ENCODE peak calls at places on chromosome 9, in four cellular contexts. P is upper lobe of right lung, M is endothelial cell of umbilical vein, J is pancreas. Y is an unnamed sample.

GRCh38 chr9:113993838-113994540 is 84.1 kb downstream of the AMBP start:
- DNase-seq in J (peak; percentile 94), M (peak; percentile 95), P (peak; percentile 89), Y (no peak)

GRCh38 chr9:108889649-108890067 is 27.6 kb downstream of the ACTL7A start:
- DNase-seq in M (peak; percentile 32), J (no peak), P (no peak), Y (peak; percentile 19)

GRCh38 chr9:125529589-125530515 is 177.2 kb downstream of the MAPKAP1 start:
- DNase-seq in M (no peak), P (no peak), J (no peak), Y (no peak)

GRCh38 chr9:5549671-5550650 is 39.6 kb downstream of the PDCD1LG2 start:
- DNase-seq in M (peak; percentile 76), J (no peak), P (no peak), Y (no peak)

GRCh38 chr9:446074-446699 is 231.5 kb downstream of the DOCK8 start:
- DNase-seq in J (no peak), M (no peak), P (no peak), Y (no peak)

GRCh38 chr9:132068604-132069003 is 11.1 kb downstream of the MED27 start:
- DNase-seq in M (no peak), J (no peak), P (no peak), Y (no peak)

GRCh38 chr9:113537227-113537810 is 73.8 kb downstream of the RGS3 start:
- DNase-seq in M (no peak), J (no peak), P (no peak), Y (peak; percentile 2)

GRCh38 chr9:106648799-106649198 is 214.2 kb upstream of the ZNF462 start:
- DNase-seq in J (no peak), M (peak; percentile 1), P (no peak), Y (no peak)

GRCh38 chr9:18906656-18907395 is 126.2 kb downstream of the SAXO1 start:
- DNase-seq in J (no peak), M (no peak), P (no peak), Y (no peak)

GRCh38 chr9:97907051-97907450 is 15.2 kb downstream of the TRMO start:
- DNase-seq in M (no peak), P (peak; percentile 71), J (no peak), Y (no peak)

GRCh38 chr9:36306481-36307306 is 48.4 kb upstream of the GNE start:
- DNase-seq in P (no peak), M (peak; percentile 27), J (no peak), Y (no peak)

GRCh38 chr9:137892424-137893191 is 15.0 kb downstream of the CACNA1B start:
- DNase-seq in M (no peak), P (peak; percentile 54), J (no peak), Y (no peak)

GRCh38 chr9:130045657-130046450 is 2.9 kb upstream of the FNBP1 start:
- DNase-seq in J (no peak), M (no peak), P (no peak), Y (no peak)

GRCh38 chr9:137311171-137311970 is 9.3 kb upstream of the NRARP start:
- DNase-seq in J (peak; percentile 99), P (peak; percentile 78), M (no peak), Y (peak; percentile 60)

GRCh38 chr9:130268521-130269131 is 3.1 kb downstream of the HMCN2 start:
- DNase-seq in M (no peak), P (no peak), J (no peak), Y (no peak)

GRCh38 chr9:137083418-137084004 is 3.3 kb upstream of the MAN1B1 start:
- DNase-seq in M (peak; percentile 79), J (no peak), P (peak; percentile 61), Y (no peak)

GRCh38 chr9:77488439-77489126 is 159.5 kb downstream of the GNA14 start:
- DNase-seq in P (no peak), M (peak; percentile 18), J (no peak), Y (no peak)

GRCh38 chr9:126827227-126827626 is 22.4 kb downstream of the ZBTB43 start:
- DNase-seq in J (no peak), P (no peak), M (no peak), Y (no peak)

GRCh38 chr9:121350993-121351561 is 19.0 kb downstream of the STOM start:
- DNase-seq in J (no peak), M (peak; percentile 98), P (no peak), Y (no peak)

GRCh38 chr9:109990541-109990940 is 210.5 kb downstream of the PALM2AKAP2 start:
- DNase-seq in P (no peak), J (no peak), M (no peak), Y (no peak)

GRCh38 chr9:21499912-21500311 is 17.8 kb upstream of the IFNE start:
- DNase-seq in J (no peak), M (no peak), P (no peak), Y (no peak)

GRCh38 chr9:86230858-86231257 is 28.6 kb downstream of the C9orf153 start:
- DNase-seq in P (no peak), J (no peak), M (no peak), Y (no peak)

GRCh38 chr9:6562194-6562593 is 83.3 kb downstream of the GLDC start:
- DNase-seq in M (no peak), J (no peak), P (no peak), Y (no peak)

GRCh38 chr9:105269593-105269992 is 25.1 kb downstream of the SLC44A1 start:
- DNase-seq in M (no peak), J (no peak), P (no peak), Y (no peak)

GRCh38 chr9:71647094-71647591 is 121.2 kb downstream of the CEMIP2 start:
- DNase-seq in M (peak; percentile 93), J (no peak), P (peak; percentile 82), Y (no peak)

GRCh38 chr9:13586726-13587392 is 307.4 kb upstream of the MPDZ start:
- DNase-seq in P (no peak), J (no peak), M (peak; percentile 75), Y (no peak)

GRCh38 chr9:70292253-70292652 is 33.5 kb downstream of the SMC5 start:
- DNase-seq in P (no peak), J (no peak), M (no peak), Y (no peak)

GRCh38 chr9:126108240-126108639 is 218.4 kb upstream of the MVB12B start:
- DNase-seq in M (no peak), P (peak; percentile 17), J (no peak), Y (no peak)

GRCh38 chr9:86987900-86988299 is 40.6 kb upstream of the GAS1 start:
- DNase-seq in M (no peak), P (no peak), J (no peak), Y (no peak)

GRCh38 chr9:72526901-72527800 is 5.7 kb downstream of the TMC1 start:
- DNase-seq in J (no peak), M (peak; percentile 97), P (peak; percentile 83), Y (no peak)

GRCh38 chr9:123090198-123090896 is 56.9 kb downstream of the GPR21 start:
- DNase-seq in J (no peak), P (no peak), M (no peak), Y (no peak)

GRCh38 chr9:6552033-6552737 is 93.3 kb downstream of the GLDC start:
- DNase-seq in J (no peak), P (no peak), M (peak; percentile 92), Y (no peak)

GRCh38 chr9:137312852-137313325 is 10.8 kb upstream of the NRARP start:
- DNase-seq in P (peak; percentile 60), J (peak; percentile 84), M (no peak), Y (peak; percentile 43)

GRCh38 chr9:116605904-116606341 is 81.2 kb upstream of the TRIM32 start:
- DNase-seq in P (no peak), M (no peak), J (no peak), Y (no peak)

GRCh38 chr9:13064060-13064459 is 215.4 kb downstream of the MPDZ start:
- DNase-seq in P (no peak), M (no peak), J (no peak), Y (no peak)

GRCh38 chr9:34430843-34431437 is 27.4 kb downstream of the FAM219A start:
- DNase-seq in M (peak; percentile 64), J (peak; percentile 77), P (no peak), Y (peak; percentile 52)

GRCh38 chr9:78714591-78714990 is 417.7 kb downstream of the PSAT1 start:
- DNase-seq in J (no peak), M (no peak), P (no peak), Y (no peak)

GRCh38 chr9:89442981-89443817 is 54.7 kb downstream of the SEMA4D start:
- DNase-seq in J (no peak), M (no peak), P (no peak), Y (no peak)

GRCh38 chr9:136858844-136859757 is 7.0 kb downstream of the MAMDC4 start:
- DNase-seq in P (no peak), M (no peak), J (peak; percentile 96), Y (no peak)

GRCh38 chr9:1718836-1719235 is 296.3 kb upstream of the SMARCA2 start:
- DNase-seq in M (no peak), P (no peak), J (no peak), Y (no peak)
- TF ChIP-seq CTCF in M (no peak), P (no peak), J (no peak), Y (no peak)

GRCh38 chr9:23379842-23380241 is 446.2 kb downstream of the ELAVL2 start:
- DNase-seq in J (no peak), M (no peak), P (no peak), Y (no peak)
- H3K9me3 ChIP-seq in J (no peaks in the 10 kb centered on the region), M (no peaks in the 10 kb centered on the region), P (no peaks in the 10 kb centered on the region), Y (no peaks in the 10 kb centered on the region)

GRCh38 chr9:73566627-73567026 is 415.0 kb downstream of the ANXA1 start:
- DNase-seq in J (no peak), M (no peak), P (no peak), Y (no peak)

GRCh38 chr9:73565026-73565425 is 413.4 kb downstream of the ANXA1 start:
- DNase-seq in M (no peak), P (no peak), J (no peak), Y (no peak)

DNA sequence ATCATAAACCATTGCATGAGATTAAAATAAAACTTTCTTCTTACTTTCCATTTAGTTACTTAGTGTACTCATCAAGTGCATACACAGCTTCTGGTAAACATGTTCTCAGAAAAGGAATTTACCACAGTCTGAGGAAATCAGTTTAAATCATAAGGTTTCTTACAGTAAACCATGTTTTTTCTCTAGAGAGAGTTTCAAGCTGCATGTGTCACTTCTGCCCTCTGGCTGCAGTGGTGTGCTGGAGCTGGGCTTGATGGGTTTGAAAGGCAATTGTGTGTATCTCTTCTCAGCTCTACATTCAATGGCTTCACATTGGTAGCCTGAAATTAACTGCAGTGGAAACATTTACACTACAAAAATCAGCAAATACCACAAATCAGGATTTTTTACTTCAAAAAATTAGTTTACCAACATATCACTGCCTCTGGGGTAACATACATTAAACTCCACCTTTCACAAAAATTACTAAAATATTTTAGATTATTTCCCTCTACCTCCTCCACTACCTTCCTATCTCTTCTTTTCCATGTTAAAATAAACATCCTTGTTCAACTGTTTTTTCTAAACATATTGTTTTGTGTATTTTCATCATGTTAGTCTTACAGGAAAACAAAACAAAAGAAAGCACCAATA is 414.3 kb downstream of the ANXA1 start:
- DNase-seq in P (no peak), J (no peak), M (no peak), Y (peak; percentile 5)
- TF ChIP-seq CTCF in P (peak; percentile 24), J (no peak), M (no peak), Y (peak; percentile 53)

DNA sequence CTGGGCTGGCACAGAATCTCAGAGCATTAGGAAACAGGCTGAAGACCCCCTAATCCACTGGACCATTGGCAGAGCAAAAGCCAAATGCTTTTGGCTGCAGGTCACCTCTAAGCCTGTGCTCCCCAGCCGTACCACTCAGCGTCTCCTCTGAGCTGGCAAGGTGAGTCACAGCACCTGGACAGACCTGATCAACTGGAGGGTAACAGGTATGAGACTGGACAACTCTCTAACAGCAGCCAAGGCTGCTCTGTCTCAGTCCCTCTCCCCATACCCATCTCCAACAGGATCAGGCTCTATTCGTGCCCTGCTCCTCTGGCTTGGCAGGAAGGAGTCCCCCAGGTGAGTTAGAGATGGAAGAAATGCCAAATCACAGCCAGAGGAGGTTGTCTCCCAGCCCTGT is 4.7 kb downstream of the GOLGA2 start:
- DNase-seq in P (no peak), J (no peak), M (no peak), Y (no peak)
- H3K9me3 ChIP-seq in P (no peaks in the 10 kb centered on the region), J (no peaks in the 10 kb centered on the region), M (no peaks in the 10 kb centered on the region), Y (no peaks in the 10 kb centered on the region)

Y was measured in Caco-2.